ENCODE peak calls at places on chromosomes 13 and 19, in five cellular contexts. One of them, this sample, is unnamed.
A peak's percentile ranks its signal among the peaks of the same experiment; 100 is the strongest.

GRCh38 chr19:31553844-31554215 is 204.6 kb upstream of the TSHZ3 start:
- DNase-seq in T1000: no peak
- DNase-seq in ACHN: no peak
- DNase-seq in SJSA1: peak; percentile 97
- DNase-seq in stimulated activated CD4-positive, alpha-beta T cell treated with anti-CD3 and anti-CD28 coated beads, Interleukin-4, amount 100 ng/mL, for 48 hours: no peak
- DNase-seq in this sample: no peak

GRCh38 chr13:37414667-37415066 is 183.9 kb downstream of the POSTN start:
- DNase-seq in stimulated activated CD4-positive, alpha-beta T cell treated with anti-CD3 and anti-CD28 coated beads, Interleukin-4, amount 100 ng/mL, for 48 hours: no peak
- DNase-seq in T1000: no peak
- DNase-seq in SJSA1: no peak
- DNase-seq in ACHN: no peak
- DNase-seq in this sample: no peak

GRCh38 chr19:12641456-12641855 is 25.1 kb downstream of the MAN2B1 start:
- DNase-seq in stimulated activated CD4-positive, alpha-beta T cell treated with anti-CD3 and anti-CD28 coated beads, Interleukin-4, amount 100 ng/mL, for 48 hours: no peak
- DNase-seq in ACHN: no peak
- DNase-seq in T1000: no peak
- DNase-seq in SJSA1: no peak
- DNase-seq in this sample: no peak

GRCh38 chr13:26604784-26605183 is 47.3 kb downstream of the WASF3 start:
- DNase-seq in ACHN: no peak
- DNase-seq in SJSA1: no peak
- DNase-seq in stimulated activated CD4-positive, alpha-beta T cell treated with anti-CD3 and anti-CD28 coated beads, Interleukin-4, amount 100 ng/mL, for 48 hours: no peak
- DNase-seq in T1000: no peak
- DNase-seq in this sample: no peak

GRCh38 chr19:47512183-47512947 is 2.5 kb downstream of the NAPA start:
- DNase-seq in SJSA1: no peak
- DNase-seq in T1000: no peak
- DNase-seq in ACHN: peak; percentile 85
- DNase-seq in stimulated activated CD4-positive, alpha-beta T cell treated with anti-CD3 and anti-CD28 coated beads, Interleukin-4, amount 100 ng/mL, for 48 hours: no peak
- DNase-seq in this sample: peak; percentile 34

GRCh38 chr13:79241697-79242096 is 164.4 kb downstream of the RBM26 start:
- DNase-seq in T1000: no peak
- DNase-seq in ACHN: no peak
- DNase-seq in SJSA1: no peak
- DNase-seq in stimulated activated CD4-positive, alpha-beta T cell treated with anti-CD3 and anti-CD28 coated beads, Interleukin-4, amount 100 ng/mL, for 48 hours: no peak
- DNase-seq in this sample: no peak

GRCh38 chr13:45448965-45449559 is 15.7 kb upstream of the COG3 start:
- DNase-seq in stimulated activated CD4-positive, alpha-beta T cell treated with anti-CD3 and anti-CD28 coated beads, Interleukin-4, amount 100 ng/mL, for 48 hours: no peak
- DNase-seq in ACHN: no peak
- DNase-seq in T1000: no peak
- DNase-seq in SJSA1: no peak
- DNase-seq in this sample: no peak

GRCh38 chr13:30148171-30148754 is 159.1 kb downstream of the KATNAL1 start:
- DNase-seq in stimulated activated CD4-positive, alpha-beta T cell treated with anti-CD3 and anti-CD28 coated beads, Interleukin-4, amount 100 ng/mL, for 48 hours: no peak
- DNase-seq in T1000: no peak
- DNase-seq in SJSA1: no peak
- DNase-seq in ACHN: no peak
- DNase-seq in this sample: no peak

GRCh38 chr19:49103331-49104085 is 10.7 kb upstream of the LIN7B start:
- DNase-seq in ACHN: no peak
- DNase-seq in SJSA1: no peak
- DNase-seq in stimulated activated CD4-positive, alpha-beta T cell treated with anti-CD3 and anti-CD28 coated beads, Interleukin-4, amount 100 ng/mL, for 48 hours: no peak
- DNase-seq in T1000: no peak
- DNase-seq in this sample: no peak

GRCh38 chr13:24616514-24616913 is 63.7 kb upstream of the ATP12A start:
- DNase-seq in ACHN: no peak
- DNase-seq in T1000: no peak
- DNase-seq in SJSA1: no peak
- DNase-seq in stimulated activated CD4-positive, alpha-beta T cell treated with anti-CD3 and anti-CD28 coated beads, Interleukin-4, amount 100 ng/mL, for 48 hours: no peak
- DNase-seq in this sample: no peak

GRCh38 chr13:39565036-39565949 is 37.7 kb downstream of the LHFPL6 start:
- DNase-seq in ACHN: peak; percentile 89
- DNase-seq in SJSA1: peak; percentile 91
- DNase-seq in stimulated activated CD4-positive, alpha-beta T cell treated with anti-CD3 and anti-CD28 coated beads, Interleukin-4, amount 100 ng/mL, for 48 hours: no peak
- DNase-seq in T1000: peak; percentile 30
- DNase-seq in this sample: peak; percentile 41

GRCh38 chr19:47836038-47836437 is 14.3 kb downstream of the CRX start:
- DNase-seq in stimulated activated CD4-positive, alpha-beta T cell treated with anti-CD3 and anti-CD28 coated beads, Interleukin-4, amount 100 ng/mL, for 48 hours: no peak
- DNase-seq in SJSA1: no peak
- DNase-seq in T1000: no peak
- DNase-seq in ACHN: no peak
- DNase-seq in this sample: no peak

GRCh38 chr13:93218583-93218982 is 8.0 kb upstream of the GPC6 start:
- DNase-seq in SJSA1: no peak
- DNase-seq in stimulated activated CD4-positive, alpha-beta T cell treated with anti-CD3 and anti-CD28 coated beads, Interleukin-4, amount 100 ng/mL, for 48 hours: no peak
- DNase-seq in ACHN: no peak
- DNase-seq in T1000: no peak
- DNase-seq in this sample: no peak

GRCh38 chr13:111339366-111340143 is 19.1 kb downstream of the TEX29 start:
- DNase-seq in SJSA1: no peak
- DNase-seq in stimulated activated CD4-positive, alpha-beta T cell treated with anti-CD3 and anti-CD28 coated beads, Interleukin-4, amount 100 ng/mL, for 48 hours: no peak
- DNase-seq in T1000: no peak
- DNase-seq in ACHN: no peak
- DNase-seq in this sample: no peak

GRCh38 chr19:16319466-16319865 is 5.2 kb upstream of the KLF2 start:
- DNase-seq in stimulated activated CD4-positive, alpha-beta T cell treated with anti-CD3 and anti-CD28 coated beads, Interleukin-4, amount 100 ng/mL, for 48 hours: no peak
- DNase-seq in ACHN: no peak
- DNase-seq in SJSA1: peak; percentile 96
- DNase-seq in T1000: no peak
- DNase-seq in this sample: no peak

GRCh38 chr19:48487944-48488343 is 18.8 kb downstream of the CYTH2 start:
- DNase-seq in ACHN: peak; percentile 87
- DNase-seq in stimulated activated CD4-positive, alpha-beta T cell treated with anti-CD3 and anti-CD28 coated beads, Interleukin-4, amount 100 ng/mL, for 48 hours: no peak
- DNase-seq in T1000: peak; percentile 88
- DNase-seq in SJSA1: peak; percentile 76
- DNase-seq in this sample: peak; percentile 98

GRCh38 chr13:51230473-51231105 is 8.4 kb downstream of the FAM124A start:
- DNase-seq in SJSA1: no peak
- DNase-seq in T1000: no peak
- DNase-seq in stimulated activated CD4-positive, alpha-beta T cell treated with anti-CD3 and anti-CD28 coated beads, Interleukin-4, amount 100 ng/mL, for 48 hours: no peak
- DNase-seq in ACHN: no peak
- DNase-seq in this sample: no peak

GRCh38 chr19:12126707-12127106 is 13.4 kb downstream of the ZNF20 start:
- DNase-seq in SJSA1: no peak
- DNase-seq in ACHN: no peak
- DNase-seq in T1000: no peak
- DNase-seq in stimulated activated CD4-positive, alpha-beta T cell treated with anti-CD3 and anti-CD28 coated beads, Interleukin-4, amount 100 ng/mL, for 48 hours: no peak
- DNase-seq in this sample: no peak

GRCh38 chr19:1745589-1746031 is 7.7 kb upstream of the ONECUT3 start:
- DNase-seq in stimulated activated CD4-positive, alpha-beta T cell treated with anti-CD3 and anti-CD28 coated beads, Interleukin-4, amount 100 ng/mL, for 48 hours: no peak
- DNase-seq in T1000: no peak
- DNase-seq in ACHN: peak; percentile 16
- DNase-seq in SJSA1: no peak
- DNase-seq in this sample: no peak

GRCh38 chr19:28864577-28865042 is 348.3 kb downstream of the UQCRFS1 start:
- DNase-seq in ACHN: no peak
- DNase-seq in stimulated activated CD4-positive, alpha-beta T cell treated with anti-CD3 and anti-CD28 coated beads, Interleukin-4, amount 100 ng/mL, for 48 hours: no peak
- DNase-seq in SJSA1: no peak
- DNase-seq in T1000: no peak
- DNase-seq in this sample: no peak

GRCh38 chr13:49495783-49496762 is at the start of gene PHF11:
- DNase-seq in T1000: peak; percentile 6
- DNase-seq in stimulated activated CD4-positive, alpha-beta T cell treated with anti-CD3 and anti-CD28 coated beads, Interleukin-4, amount 100 ng/mL, for 48 hours: peak; percentile 88
- DNase-seq in ACHN: peak; percentile 71
- DNase-seq in SJSA1: peak; percentile 83
- DNase-seq in this sample: peak; percentile 56

GRCh38 chr13:46516624-46517318 is 36.2 kb upstream of the LRCH1 start:
- DNase-seq in SJSA1: peak; percentile 80
- DNase-seq in ACHN: no peak
- DNase-seq in T1000: no peak
- DNase-seq in stimulated activated CD4-positive, alpha-beta T cell treated with anti-CD3 and anti-CD28 coated beads, Interleukin-4, amount 100 ng/mL, for 48 hours: no peak
- DNase-seq in this sample: no peak

GRCh38 chr19:43316591-43317319 is 36.7 kb upstream of the CD177 start:
- DNase-seq in SJSA1: peak; percentile 72
- DNase-seq in T1000: no peak
- DNase-seq in ACHN: no peak
- DNase-seq in stimulated activated CD4-positive, alpha-beta T cell treated with anti-CD3 and anti-CD28 coated beads, Interleukin-4, amount 100 ng/mL, for 48 hours: no peak
- DNase-seq in this sample: peak; percentile 66

GRCh38 chr19:13920940-13921744 is 15.1 kb downstream of the CC2D1A start:
- DNase-seq in stimulated activated CD4-positive, alpha-beta T cell treated with anti-CD3 and anti-CD28 coated beads, Interleukin-4, amount 100 ng/mL, for 48 hours: peak; percentile 32
- DNase-seq in ACHN: peak; percentile 45
- DNase-seq in SJSA1: peak; percentile 59
- DNase-seq in T1000: no peak
- DNase-seq in this sample: peak; percentile 76

GRCh38 chr13:46053162-46054012 is 841 bp upstream of the ZC3H13 start:
- DNase-seq in ACHN: no peak
- DNase-seq in T1000: no peak
- DNase-seq in SJSA1: peak; percentile 3
- DNase-seq in stimulated activated CD4-positive, alpha-beta T cell treated with anti-CD3 and anti-CD28 coated beads, Interleukin-4, amount 100 ng/mL, for 48 hours: no peak
- DNase-seq in this sample: no peak

GRCh38 chr19:35882074-35882832 is 13.9 kb downstream of the APLP1 start:
- DNase-seq in SJSA1: peak; percentile 60
- DNase-seq in ACHN: peak; percentile 69
- DNase-seq in stimulated activated CD4-positive, alpha-beta T cell treated with anti-CD3 and anti-CD28 coated beads, Interleukin-4, amount 100 ng/mL, for 48 hours: no peak
- DNase-seq in T1000: no peak
- DNase-seq in this sample: peak; percentile 87

GRCh38 chr19:29971648-29972047 is 29.6 kb downstream of the URI1 start:
- DNase-seq in stimulated activated CD4-positive, alpha-beta T cell treated with anti-CD3 and anti-CD28 coated beads, Interleukin-4, amount 100 ng/mL, for 48 hours: no peak
- DNase-seq in SJSA1: no peak
- DNase-seq in T1000: no peak
- DNase-seq in ACHN: no peak
- DNase-seq in this sample: no peak

This sample was measured in A549.